ENCODE peak calls at places on chromosomes 4 and X, in six cellular contexts. Y is hepatocyte, G is Peyer's patch, I is cardiac muscle cell, M is endodermal cell, D is IMR-90. U is an unnamed sample.

GRCh38 chr4:111780965-111781364 is 364.3 kb upstream of the FAM241A start:
- DNase-seq in Y (no peak), G (no peak), I (no peak), M (no peak), D (no peak), U (no peak)

GRCh38 chr4:145090370-145090769 is 7.6 kb downstream of the ANAPC10 start:
- DNase-seq in Y (no peak), G (no peak), I (peak), M (no peak), D (no peak), U (no peak)

GRCh38 chr4:99679204-99679603 is 21.6 kb upstream of the C4orf54 start:
- DNase-seq in Y (peak), G (no peak), I (peak), M (no peak), D (no peak), U (no peak)

GRCh38 chr4:30901781-30902479 is 181.8 kb downstream of the PCDH7 start:
- DNase-seq in Y (peak), G (no peak), I (no peak), M (no peak), D (no peak), U (no peak)

GRCh38 chrX:54447461-54447860 is 7.3 kb downstream of the TSR2 start:
- DNase-seq in Y (peak), G (no peak), I (peak), M (peak), D (no peak), U (peak)

GRCh38 chr4:188573104-188573503 is 433.9 kb downstream of the TRIML1 start:
- DNase-seq in Y (no peak), G (no peak), I (no peak), M (no peak), D (no peak), U (no peak)

GRCh38 chr4:52369649-52370048 is 289.5 kb downstream of the USP46 start:
- DNase-seq in Y (no peak), G (no peak), I (no peak), M (no peak), D (no peak), U (no peak)

GRCh38 chr4:69095301-69095731 is 958 bp upstream of the UGT2B7 start:
- DNase-seq in Y (no peak), G (no peak), I (no peak), M (no peak), D (peak), U (no peak)

GRCh38 chr4:138449938-138450337 is 207.8 kb upstream of the SLC7A11 start:
- DNase-seq in Y (peak), G (no peak), I (peak), M (no peak), D (no peak), U (no peak)

GRCh38 chrX:41384041-41384705 is 50.2 kb downstream of the DDX3X start:
- DNase-seq in Y (peak), G (peak), I (peak), M (no peak), D (peak), U (peak)

GRCh38 chrX:56726609-56727008 is 2.4 kb upstream of the NBDY start:
- DNase-seq in Y (peak), G (no peak), I (peak), M (no peak), D (peak), U (peak)

GRCh38 chr4:65007841-65008439 is 598.7 kb upstream of the TECRL start:
- DNase-seq in Y (peak), G (no peak), I (peak), M (peak), D (no peak), U (peak)

GRCh38 chr4:95984081-95984480 is 144.2 kb downstream of the PDHA2 start:
- DNase-seq in Y (no peak), G (no peak), I (no peak), M (no peak), D (no peak), U (no peak)

GRCh38 chr4:60926624-60927023 is 273.5 kb upstream of the ADGRL3 start:
- DNase-seq in Y (no peak), G (no peak), I (no peak), M (no peak), D (no peak), U (no peak)

GRCh38 chr4:128606173-128606572 is 203.3 kb upstream of the JADE1 start:
- DNase-seq in Y (no peak), G (no peak), I (no peak), M (no peak), D (peak), U (peak)

GRCh38 chrX:12390301-12390700 is 252.0 kb downstream of the FRMPD4 start:
- DNase-seq in Y (no peak), G (no peak), I (peak), M (no peak), D (peak), U (peak)

GRCh38 chrX:42149786-42150185 is 226.4 kb upstream of the CASK start:
- DNase-seq in Y (peak), G (no peak), I (peak), M (no peak), D (no peak), U (peak)

GRCh38 chr4:176538217-176538925 is 218.6 kb downstream of the SPCS3 start:
- DNase-seq in Y (no peak), G (no peak), I (peak), M (no peak), D (peak), U (peak)

GRCh38 chrX:1554469-1555210 is 17.7 kb upstream of the P2RY8 start:
- DNase-seq in Y (no peak), G (no peak), I (no peak), M (no peak), D (no peak), U (no peak)

GRCh38 chr4:184267673-184268573 is 50.2 kb upstream of the ENPP6 start:
- DNase-seq in Y (peak), G (no peak), I (peak), M (peak), D (peak), U (peak)

GRCh38 chr4:171932238-171932637 is 119.0 kb downstream of the GALNTL6 start:
- DNase-seq in Y (no peak), G (no peak), I (no peak), M (no peak), D (no peak), U (no peak)

GRCh38 chr4:21136231-21136630 is 436.0 kb downstream of the PACRGL start:
- DNase-seq in Y (no peak), G (no peak), I (no peak), M (no peak), D (no peak), U (no peak)

GRCh38 chr4:98710831-98711230 is 52.4 kb upstream of the TSPAN5 start:
- DNase-seq in Y (no peak), G (no peak), I (peak), M (no peak), D (no peak), U (peak)

GRCh38 chrX:72382199-72382590 is 76.5 kb upstream of the CITED1 start:
- DNase-seq in Y (no peak), G (no peak), I (peak), M (no peak), D (no peak), U (no peak)

GRCh38 chrX:154369453-154370299 is 4.8 kb downstream of the FLNA start:
- DNase-seq in Y (peak), G (no peak), I (peak), M (peak), D (peak), U (peak)

GRCh38 chr4:162245051-162245450 is 81.3 kb upstream of the FSTL5 start:
- DNase-seq in Y (no peak), G (no peak), I (no peak), M (no peak), D (no peak), U (no peak)

GRCh38 chrX:43805579-43805978 is 76.7 kb downstream of the MAOB start:
- DNase-seq in Y (no peak), G (no peak), I (no peak), M (no peak), D (no peak), U (no peak)

GRCh38 chr4:80184791-80185756 is 12.2 kb upstream of the PRDM8 start:
- DNase-seq in Y (no peak), G (no peak), I (peak), M (peak), D (no peak), U (no peak)

GRCh38 chr4:76931576-76932276 is 17.8 kb upstream of the SEPTIN11 start:
- DNase-seq in Y (no peak), G (no peak), I (no peak), M (no peak), D (peak), U (no peak)

GRCh38 chr4:140255467-140255866 is 101.5 kb upstream of the MAML3 start:
- DNase-seq in Y (no peak), G (no peak), I (no peak), M (no peak), D (peak), U (peak)

GRCh38 chr4:18570370-18570769 is 548.8 kb upstream of the LCORL start:
- DNase-seq in Y (no peak), G (no peak), I (no peak), M (no peak), D (no peak), U (no peak)

GRCh38 chr4:168877779-168878491 is 132.1 kb downstream of the CBR4 start:
- DNase-seq in Y (peak), G (peak), I (peak), M (peak), D (no peak), U (peak)

GRCh38 chr4:25129926-25130325 is 30.3 kb downstream of the SEPSECS start:
- DNase-seq in Y (no peak), G (no peak), I (no peak), M (no peak), D (peak), U (peak)

GRCh38 chr4:88204882-88205281 is 46.4 kb upstream of the ABCG2 start:
- DNase-seq in Y (no peak), G (no peak), I (peak), M (no peak), D (no peak), U (no peak)

GRCh38 chrX:68894513-68895338 is 65.9 kb downstream of the EFNB1 start:
- DNase-seq in Y (peak), G (peak), I (peak), M (peak), D (peak), U (peak)

GRCh38 chr4:169062861-169063197 is 52.8 kb upstream of the CBR4 start:
- DNase-seq in Y (peak), G (no peak), I (peak), M (no peak), D (peak), U (no peak)

GRCh38 chr4:165010991-165011390 is 20.8 kb upstream of the TRIM60 start:
- DNase-seq in Y (no peak), G (no peak), I (no peak), M (no peak), D (no peak), U (no peak)

GRCh38 chr4:165013691-165014090 is 18.1 kb upstream of the TRIM60 start:
- DNase-seq in Y (no peak), G (no peak), I (no peak), M (no peak), D (no peak), U (no peak)

GRCh38 chr4:165011403-165011802 is 20.4 kb upstream of the TRIM60 start:
- DNase-seq in Y (no peak), G (no peak), I (no peak), M (no peak), D (no peak), U (no peak)

DNA sequence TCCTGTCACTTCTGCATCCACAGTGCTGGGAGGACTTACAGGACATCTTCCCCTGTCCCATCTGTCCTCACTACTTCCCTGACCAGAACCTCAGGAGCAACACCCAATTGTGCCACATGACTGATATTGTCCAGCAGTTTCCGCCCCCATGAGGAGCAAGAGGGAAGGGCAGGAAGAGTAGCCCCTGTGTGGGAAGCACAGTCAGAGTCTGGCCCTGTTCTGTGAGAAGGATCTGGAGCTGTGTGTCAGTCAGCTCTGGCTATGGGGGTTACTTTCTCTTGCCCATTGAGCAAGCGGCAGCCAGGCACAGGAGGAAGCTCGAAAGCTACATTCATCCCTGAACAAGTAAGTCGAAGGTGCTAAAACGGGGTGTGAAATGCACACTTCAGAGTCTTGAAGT is 14.8 kb upstream of the TRIM60 start:
- DNase-seq in Y (no peak), G (no peak), I (peak), M (peak), D (no peak), U (no peak)
- TF ChIP-seq CTCF in Y (peak), G (no peak), I (peak), M (peak), D (peak), U (peak)

GRCh38 chr4:185589067-185589844 is 53.9 kb upstream of the PDLIM3 start:
- DNase-seq in Y (no peak), G (no peak), I (peak), M (no peak), D (peak), U (no peak)

GRCh38 chr4:185590982-185591381 is 55.7 kb upstream of the PDLIM3 start:
- DNase-seq in Y (no peak), G (no peak), I (no peak), M (no peak), D (no peak), U (no peak)

GRCh38 chr4:185587065-185587443 is 51.7 kb upstream of the PDLIM3 start:
- DNase-seq in Y (no peak), G (no peak), I (no peak), M (no peak), D (no peak), U (no peak)

GRCh38 chr4:185585211-185585610 is 49.9 kb upstream of the PDLIM3 start:
- DNase-seq in Y (no peak), G (no peak), I (no peak), M (no peak), D (no peak), U (no peak)

GRCh38 chr4:185587444-185588161 is 52.3 kb upstream of the PDLIM3 start:
- DNase-seq in Y (no peak), G (no peak), I (no peak), M (peak), D (peak), U (no peak)
- H3K4me3 ChIP-seq in Y (no peak), G (no peak), I (no peak), M (peak), D (no peak), U (no peak)

GRCh38 chr4:92047209-92047877 is 256.4 kb upstream of the GRID2 start:
- DNase-seq in Y (peak), G (no peak), I (peak), M (no peak), D (peak), U (no peak)
- TF ChIP-seq CTCF in Y (peak), G (no peak), I (peak), M (peak), D (peak), U (no peak)

GRCh38 chrX:129783176-129783776 is 3.5 kb downstream of the SASH3 start:
- DNase-seq in Y (no peak), G (no peak), I (no peak), M (no peak), D (no peak), U (no peak)
- H3K4me3 ChIP-seq in Y (no peak), G (peak), I (no peak), M (no peak), D (no peak), U (no peak)

DNA sequence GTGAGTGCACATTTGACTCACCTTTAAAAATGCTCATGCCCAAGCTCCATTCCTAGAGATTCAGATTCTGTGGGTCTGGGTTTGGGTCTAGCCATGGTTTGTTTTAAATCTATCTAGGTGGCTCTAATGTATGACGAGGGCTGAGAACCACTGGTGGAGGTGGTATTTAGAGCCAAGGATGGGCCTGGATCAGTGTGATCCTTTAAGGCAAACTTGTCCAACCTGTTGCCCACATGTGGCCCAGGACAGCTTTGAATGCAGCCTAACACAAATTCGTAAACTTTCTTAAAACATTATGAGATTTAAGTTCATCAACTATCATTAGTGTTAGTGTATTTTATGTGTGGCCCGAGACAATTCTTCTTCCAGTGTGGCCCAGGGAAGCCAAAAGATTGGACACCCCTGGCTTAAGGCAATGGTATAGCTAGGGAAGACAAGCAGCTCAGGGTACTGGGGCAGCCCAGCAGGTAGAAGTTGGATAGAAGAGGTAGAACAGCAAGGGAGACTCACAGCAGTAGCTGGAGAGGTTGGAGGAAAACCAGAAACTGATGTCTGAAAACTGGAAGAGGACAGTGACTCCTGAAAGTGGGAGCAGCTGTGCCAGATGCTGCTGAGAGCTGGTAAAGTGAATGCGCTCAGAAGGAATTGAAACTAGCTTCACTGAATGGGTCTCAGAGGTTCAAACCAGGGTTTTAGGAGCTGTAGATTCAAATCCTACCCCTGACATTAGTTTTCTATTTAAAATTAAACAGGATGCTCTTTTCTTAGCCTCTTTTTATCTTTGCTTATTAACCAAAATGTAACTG is 18.2 kb downstream of the ADD1 start:
- DNase-seq in Y (no peak), G (no peak), I (no peak), M (no peak), D (no peak), U (no peak)
- TF ChIP-seq CTCF in Y (no peak), G (no peak), I (no peak), M (no peak), D (no peak), U (no peak)

DNA sequence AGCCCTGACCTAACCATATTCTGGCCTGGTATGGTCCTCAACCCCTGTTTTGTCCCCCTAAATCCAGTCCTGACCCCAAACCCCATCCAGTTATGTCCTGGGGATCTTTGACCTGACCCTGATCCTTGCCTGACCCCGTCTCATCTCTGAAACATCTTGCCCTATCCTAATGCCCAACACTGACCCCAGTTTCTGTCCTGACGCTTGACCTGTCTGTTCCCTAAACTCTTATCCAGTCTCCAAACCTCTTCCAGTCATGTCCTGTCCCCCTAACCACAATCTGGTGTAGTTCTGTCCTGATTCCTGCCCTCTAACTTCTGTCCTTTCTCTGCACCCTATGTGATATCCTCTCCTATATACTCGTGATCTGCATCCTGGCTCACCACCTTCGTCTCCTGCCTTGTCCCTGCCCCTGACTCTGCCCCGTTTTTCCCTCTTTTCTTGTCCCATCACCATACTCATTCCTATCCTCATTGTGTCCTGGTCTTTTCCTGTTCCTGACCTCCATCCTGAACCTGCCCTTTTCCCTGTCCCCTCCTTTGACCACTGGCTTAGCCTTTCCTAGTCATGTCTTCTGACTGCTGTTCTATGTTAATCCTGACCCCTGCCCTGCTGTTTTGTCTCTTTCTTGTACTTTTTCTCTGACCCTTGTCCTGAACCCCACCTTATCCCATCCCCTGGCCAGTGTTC is 4.6 kb upstream of the CCDC120 start:
- DNase-seq in Y (no peak), G (no peak), I (no peak), M (no peak), D (no peak), U (no peak)
- H3K4me3 ChIP-seq in Y (peak), G (peak), I (peak), M (peak), D (peak), U (peak)

GRCh38 chr4:74654230-74654681 is 140.1 kb downstream of the BTC start:
- DNase-seq in Y (peak), G (no peak), I (no peak), M (no peak), D (peak), U (no peak)
- TF ChIP-seq CTCF in Y (no peak), G (no peak), I (no peak), M (no peak), D (no peak), U (no peak)

DNA sequence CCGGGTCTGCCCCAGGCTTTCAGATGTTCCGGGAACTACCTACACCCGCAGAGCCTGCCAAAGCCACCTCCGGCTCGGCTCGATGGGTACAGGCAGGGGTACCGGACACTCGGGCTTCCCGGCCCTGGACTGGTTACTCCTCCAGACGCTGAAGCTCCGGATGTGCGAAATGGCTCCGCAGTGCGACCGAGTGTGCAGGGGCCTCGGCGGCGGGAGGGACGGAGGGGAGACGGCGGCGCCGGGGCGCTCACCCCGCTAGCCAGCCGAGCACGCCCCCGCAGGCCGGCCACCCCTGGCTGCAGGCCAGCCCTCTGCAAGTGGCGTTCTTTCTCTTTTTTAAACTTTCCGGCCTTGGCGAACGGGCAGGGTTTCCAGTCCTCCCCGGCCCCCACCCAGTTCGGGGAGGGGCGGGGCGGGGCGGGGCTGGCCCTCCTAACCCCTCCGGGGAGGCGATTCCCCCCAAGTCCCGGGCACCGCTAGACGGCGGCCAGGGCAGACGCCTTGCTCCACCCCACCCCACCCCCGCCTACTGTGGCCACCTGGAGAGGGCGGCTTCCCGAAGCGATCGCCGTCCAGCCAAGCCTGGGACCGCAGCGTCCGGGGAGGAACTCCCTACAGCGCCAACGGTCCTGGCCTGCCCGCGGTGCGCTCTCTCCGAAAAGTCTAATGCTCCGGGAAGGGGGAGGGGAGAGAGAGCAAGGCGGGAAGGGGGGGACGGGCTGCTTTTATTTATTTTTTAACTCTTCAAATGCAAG is 7.5 kb downstream of the BCOR start:
- DNase-seq in Y (peak), G (peak), I (peak), M (peak), D (no peak), U (no peak)
- H3K4me3 ChIP-seq in Y (peak), G (peak), I (peak), M (peak), D (peak), U (peak)

U was measured in AG10803.